ENCODE peak calls at places on chromosomes 7 and 10, in eight cellular contexts. L is GM06990, I is NCI-H1436, G is activated B cell treated with CpG ODN at 0.5 μM for 24 hours, D is T-helper 2 cell, E is hippocampal formation, R is AML-193, X is mucosa of descending colon. C is an unnamed sample.
A peak's percentile ranks its signal among the peaks of the same experiment; 100 is the strongest.

GRCh38 chr7:151936207-151936606 is 20.0 kb upstream of the GALNTL5 start:
- DNase-seq in L (peak; percentile 41), I (no peak), G (no peak), D (peak; percentile 85), E (no peak), R (peak; percentile 59), X (no peak), C (no peak)

GRCh38 chr10:124407451-124407850 is 11.3 kb downstream of the OAT start:
- DNase-seq in L (no peak), I (no peak), G (no peak), D (no peak), E (no peak), R (no peak), X (no peak), C (no peak)

GRCh38 chr7:28785002-28785995 is 172.8 kb downstream of the TRIL start:
- DNase-seq in L (no peak), I (no peak), G (no peak), D (no peak), E (no peak), R (no peak), X (no peak), C (no peak)

GRCh38 chr10:58140706-58141347 is 126.9 kb downstream of the IPMK start:
- DNase-seq in L (no peak), I (no peak), G (no peak), D (no peak), E (no peak), R (no peak), X (no peak), C (no peak)

GRCh38 chr10:114629824-114630430 is 28.1 kb downstream of the ABLIM1 start:
- DNase-seq in L (no peak), I (no peak), G (no peak), D (no peak), E (no peak), R (no peak), X (no peak), C (no peak)

GRCh38 chr10:44310762-44311562 is 73.9 kb downstream of the CXCL12 start:
- DNase-seq in L (peak; percentile 89), I (no peak), G (peak; percentile 36), D (peak; percentile 77), E (peak; percentile 86), R (no peak), X (peak; percentile 88), C (peak; percentile 75)

GRCh38 chr10:33193867-33194521 is 140.5 kb downstream of the NRP1 start:
- DNase-seq in L (no peak), I (no peak), G (no peak), D (no peak), E (no peak), R (no peak), X (no peak), C (no peak)

GRCh38 chr7:101435461-101436225 is 73.0 kb downstream of the COL26A1 start:
- DNase-seq in L (no peak), I (no peak), G (no peak), D (no peak), E (no peak), R (no peak), X (no peak), C (no peak)

GRCh38 chr7:67777119-67777518 is 780.5 kb downstream of the TYW1 start:
- DNase-seq in L (no peak), I (no peak), G (no peak), D (no peak), E (no peak), R (no peak), X (no peak), C (no peak)

GRCh38 chr10:69973678-69974077 is 79.0 kb upstream of the MACROH2A2 start:
- DNase-seq in L (no peak), I (no peak), G (no peak), D (no peak), E (no peak), R (no peak), X (no peak), C (no peak)

GRCh38 chr10:47366056-47366631 is 17.9 kb downstream of the ZNF488 start:
- DNase-seq in L (no peak), I (no peak), G (no peak), D (no peak), E (no peak), R (no peak), X (no peak), C (no peak)

GRCh38 chr7:7152315-7152714 is 30.0 kb upstream of the C1GALT1 start:
- DNase-seq in L (no peak), I (no peak), G (no peak), D (no peak), E (no peak), R (no peak), X (no peak), C (no peak)

GRCh38 chr10:22479419-22479818 is 134.1 kb downstream of the SPAG6 start:
- DNase-seq in L (no peak), I (no peak), G (no peak), D (peak; percentile 7), E (peak; percentile 72), R (no peak), X (no peak), C (no peak)

GRCh38 chr7:24199978-24200377 is 84.0 kb upstream of the NPY start:
- DNase-seq in L (no peak), I (peak; percentile 21), G (no peak), D (peak; percentile 78), E (no peak), R (no peak), X (no peak), C (no peak)

GRCh38 chr10:17344206-17344605 is 110.2 kb downstream of the ST8SIA6 start:
- DNase-seq in L (no peak), I (no peak), G (no peak), D (no peak), E (no peak), R (no peak), X (no peak), C (no peak)

GRCh38 chr10:86234102-86234501 is 132.5 kb downstream of the GRID1 start:
- DNase-seq in L (no peak), I (no peak), G (no peak), D (no peak), E (no peak), R (peak; percentile 75), X (no peak), C (no peak)

GRCh38 chr7:118312966-118313365 is 88.5 kb downstream of the ANKRD7 start:
- DNase-seq in L (peak; percentile 34), I (no peak), G (no peak), D (peak; percentile 57), E (no peak), R (no peak), X (no peak), C (no peak)

GRCh38 chr7:2979276-2979675 is 64.4 kb downstream of the CARD11 start:
- DNase-seq in L (peak; percentile 62), I (no peak), G (peak; percentile 33), D (no peak), E (no peak), R (no peak), X (no peak), C (no peak)

GRCh38 chr7:2632717-2633537 is 1.1 kb downstream of the TTYH3 start:
- DNase-seq in L (no peak), I (peak; percentile 26), G (peak; percentile 45), D (no peak), E (no peak), R (no peak), X (peak; percentile 74), C (no peak)

GRCh38 chr10:12177642-12178041 is 18.0 kb downstream of the NUDT5 start:
- DNase-seq in L (no peak), I (no peak), G (no peak), D (no peak), E (no peak), R (no peak), X (no peak), C (no peak)

GRCh38 chr10:4352566-4352961 is 473.4 kb upstream of the AKR1E2 start:
- DNase-seq in L (no peak), I (no peak), G (no peak), D (peak; percentile 80), E (no peak), R (no peak), X (no peak), C (no peak)

GRCh38 chr10:128068398-128069285 is 57.6 kb downstream of the MKI67 start:
- DNase-seq in L (no peak), I (no peak), G (no peak), D (no peak), E (no peak), R (no peak), X (no peak), C (no peak)

GRCh38 chr7:96426027-96426426 is 104.1 kb upstream of the SLC25A13 start:
- DNase-seq in L (no peak), I (no peak), G (no peak), D (no peak), E (no peak), R (no peak), X (no peak), C (no peak)

C was measured in NCI-H774.